ENCODE peak calls at places on chromosomes 16 and 17, in five cellular contexts. K, I, J, U and D are unnamed samples. For H3K27me3, the result is how much of the 10 kb centered on the place peaks cover.

GRCh38 chr16:48942996-48943395 is 333.0 kb upstream of the N4BP1 start:
- DNase-seq in K (no peak), I (no peak), J (no peak), U (no peak), D (no peak)

GRCh38 chr16:84550096-84550495 is 45.6 kb upstream of the MEAK7 start:
- DNase-seq in K (no peak), I (no peak), J (no peak), U (no peak), D (no peak)

GRCh38 chr17:72192409-72193192 is 71.8 kb downstream of the SOX9 start:
- DNase-seq in K (peak), I (peak), J (no peak), U (peak), D (no peak)

GRCh38 chr17:75722076-75722475 is 817 bp downstream of the ITGB4 start:
- DNase-seq in K (no peak), I (no peak), J (no peak), U (peak), D (no peak)

GRCh38 chr16:23125277-23125676 is 24.0 kb downstream of the USP31 start:
- DNase-seq in K (no peak), I (no peak), J (no peak), U (no peak), D (no peak)

GRCh38 chr17:75250009-75250471 is 11.4 kb downstream of the GGA3 start:
- DNase-seq in K (no peak), I (no peak), J (peak), U (no peak), D (no peak)

GRCh38 chr16:75042423-75043174 is 43.8 kb downstream of the ZNRF1 start:
- DNase-seq in K (no peak), I (no peak), J (no peak), U (no peak), D (no peak)

GRCh38 chr17:37492167-37492566 is 2.5 kb downstream of the DUSP14 start:
- DNase-seq in K (no peak), I (no peak), J (no peak), U (no peak), D (no peak)

GRCh38 chr17:77253611-77254051 is 112.9 kb downstream of the SEC14L1 start:
- DNase-seq in K (peak), I (no peak), J (no peak), U (no peak), D (peak)

GRCh38 chr16:46929378-46930332 is 43.8 kb downstream of the DNAJA2 start:
- DNase-seq in K (peak), I (peak), J (peak), U (peak), D (peak)

GRCh38 chr16:73067671-73068545 is 20.0 kb upstream of the ZFHX3 start:
- DNase-seq in K (no peak), I (no peak), J (no peak), U (no peak), D (no peak)

GRCh38 chr16:84156342-84156784 is 11.3 kb downstream of the DNAAF1 start:
- DNase-seq in K (no peak), I (no peak), J (no peak), U (no peak), D (no peak)

GRCh38 chr16:4698321-4699029 is 5.1 kb downstream of the NUDT16L1 start:
- DNase-seq in K (no peak), I (no peak), J (no peak), U (peak), D (no peak)

GRCh38 chr17:75849304-75849695 is 5.1 kb upstream of the UNC13D start:
- DNase-seq in K (no peak), I (no peak), J (no peak), U (no peak), D (no peak)

GRCh38 chr17:75501378-75502071 is 13.8 kb downstream of the CASKIN2 start:
- DNase-seq in K (no peak), I (peak), J (no peak), U (peak), D (no peak)

GRCh38 chr17:83083368-83084201 is 4.2 kb downstream of the METRNL start:
- DNase-seq in K (no peak), I (no peak), J (peak), U (peak), D (peak)

GRCh38 chr17:45296003-45296832 is 20.6 kb downstream of the MAP3K14 start:
- DNase-seq in K (no peak), I (no peak), J (no peak), U (peak), D (no peak)

GRCh38 chr17:60089097-60089844 is 10.6 kb upstream of the HEATR6 start:
- DNase-seq in K (no peak), I (no peak), J (no peak), U (no peak), D (no peak)

GRCh38 chr17:41620583-41621434 is 3.6 kb downstream of the KRT17 start:
- DNase-seq in K (no peak), I (no peak), J (no peak), U (no peak), D (peak)
- H3K27ac ChIP-seq in K (no peak), I (no peak), J (no peak), U (no peak), D (no peak)

GRCh38 chr17:50062323-50063243 is 6.7 kb downstream of the ITGA3 start:
- DNase-seq in K (peak), I (peak), J (no peak), U (peak), D (peak)

GRCh38 chr17:50063516-50064252 is 7.8 kb downstream of the ITGA3 start:
- DNase-seq in K (no peak), I (no peak), J (no peak), U (no peak), D (peak)

GRCh38 chr17:50059759-50060273 is 3.9 kb downstream of the ITGA3 start:
- DNase-seq in K (no peak), I (no peak), J (no peak), U (no peak), D (peak)

GRCh38 chr17:50059256-50059655 is 3.3 kb downstream of the ITGA3 start:
- DNase-seq in K (no peak), I (no peak), J (no peak), U (no peak), D (no peak)

GRCh38 chr17:50060951-50061712 is 5.2 kb downstream of the ITGA3 start:
- DNase-seq in K (peak), I (peak), J (no peak), U (peak), D (peak)
- H3K4me3 ChIP-seq in K (no peak), I (no peak), J (no peak), U (no peak), D (no peak)

DNA sequence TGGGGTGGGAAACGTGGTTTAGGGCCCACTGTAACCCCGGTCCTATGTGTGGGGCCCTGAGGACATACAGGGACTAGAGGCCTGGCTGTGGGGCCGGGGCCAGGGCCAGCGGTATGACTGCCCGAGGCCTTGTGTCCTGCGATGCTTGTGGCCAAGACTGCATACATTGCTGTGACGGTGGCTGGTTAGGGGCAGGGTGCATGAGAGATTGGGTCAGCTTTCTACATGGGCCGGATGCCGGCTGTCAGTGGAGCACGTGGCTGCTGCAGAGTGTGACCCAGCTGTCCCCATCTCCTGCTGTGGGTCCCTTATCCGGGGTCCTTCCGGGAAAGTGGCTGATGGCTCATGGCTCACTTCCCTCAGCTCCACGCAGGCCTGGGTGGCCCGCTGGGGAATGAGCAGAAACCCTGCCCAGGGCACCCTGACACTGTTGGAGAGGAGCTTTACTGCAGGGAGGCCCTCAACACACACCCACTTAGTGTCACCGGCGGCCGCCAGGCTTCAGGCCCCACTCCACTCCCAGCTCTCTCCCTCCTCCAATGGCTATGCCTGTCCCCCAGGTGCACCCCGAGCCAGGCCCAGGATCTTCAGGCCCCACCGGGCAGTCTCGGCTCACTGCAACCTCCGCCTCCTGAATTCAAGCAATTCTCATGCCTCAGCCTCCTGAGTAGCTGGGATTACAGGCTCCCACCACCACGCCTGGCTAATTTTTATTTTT is 775 bp upstream of the RGS11 start:
- DNase-seq in K (no peak), I (no peak), J (no peak), U (no peak), D (no peak)
- H3K27me3 ChIP-seq in K (under half), I (under half), J (under half), U (under half), D (half or more)

DNA sequence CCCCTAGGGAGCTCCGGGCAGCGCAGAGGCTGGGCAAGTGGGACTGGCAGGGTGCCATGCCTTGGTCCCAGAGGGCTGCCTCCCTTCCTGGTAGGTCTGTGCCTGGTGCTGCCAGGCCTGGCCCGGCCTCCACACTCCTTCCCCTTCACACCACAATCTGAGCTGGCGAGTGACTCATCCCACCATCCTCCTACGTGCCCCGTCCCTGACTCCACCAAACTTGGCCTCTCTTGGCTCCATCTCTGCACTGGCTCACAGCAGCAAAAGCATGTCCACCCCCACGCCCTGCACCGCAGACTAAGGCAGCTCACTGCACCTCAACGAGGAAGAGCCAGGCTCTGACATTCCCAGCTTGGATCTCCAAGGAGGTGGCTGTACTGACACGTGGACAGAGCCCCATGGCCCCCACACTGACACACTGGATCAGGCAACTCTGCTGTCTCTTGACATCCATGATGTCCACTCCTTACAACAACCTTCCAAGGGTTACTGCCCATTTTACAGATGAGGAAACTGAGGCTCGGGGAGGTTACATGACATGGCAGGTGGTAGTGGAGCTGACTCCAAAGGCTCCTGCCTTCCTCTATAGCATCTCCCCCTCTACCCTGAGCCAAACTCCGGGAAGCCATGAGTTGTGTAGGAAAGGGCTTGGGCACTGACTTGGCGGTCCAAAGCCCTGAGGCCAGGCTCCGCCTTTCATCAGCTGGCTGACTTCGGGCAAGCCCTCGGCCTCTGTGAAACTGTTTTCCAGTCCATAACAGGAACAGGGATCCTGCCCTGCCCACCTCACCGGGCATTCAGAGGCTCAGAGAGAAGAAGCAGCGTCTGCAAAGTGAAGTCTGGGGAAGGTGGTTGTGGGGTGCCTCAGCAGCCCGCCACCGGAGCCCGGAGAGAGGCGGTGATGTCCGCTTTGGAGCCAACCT is 20.1 kb upstream of the KRT19 start:
- DNase-seq in K (peak), I (peak), J (no peak), U (peak), D (peak)
- H3K27ac ChIP-seq in K (no peak), I (peak), J (no peak), U (no peak), D (peak)

GRCh38 chr17:1029912-1030656 is 33.2 kb downstream of the TIMM22 start:
- DNase-seq in K (no peak), I (no peak), J (no peak), U (no peak), D (no peak)
- H3K4me3 ChIP-seq in K (no peak), I (no peak), J (no peak), U (no peak), D (no peak)

DNA sequence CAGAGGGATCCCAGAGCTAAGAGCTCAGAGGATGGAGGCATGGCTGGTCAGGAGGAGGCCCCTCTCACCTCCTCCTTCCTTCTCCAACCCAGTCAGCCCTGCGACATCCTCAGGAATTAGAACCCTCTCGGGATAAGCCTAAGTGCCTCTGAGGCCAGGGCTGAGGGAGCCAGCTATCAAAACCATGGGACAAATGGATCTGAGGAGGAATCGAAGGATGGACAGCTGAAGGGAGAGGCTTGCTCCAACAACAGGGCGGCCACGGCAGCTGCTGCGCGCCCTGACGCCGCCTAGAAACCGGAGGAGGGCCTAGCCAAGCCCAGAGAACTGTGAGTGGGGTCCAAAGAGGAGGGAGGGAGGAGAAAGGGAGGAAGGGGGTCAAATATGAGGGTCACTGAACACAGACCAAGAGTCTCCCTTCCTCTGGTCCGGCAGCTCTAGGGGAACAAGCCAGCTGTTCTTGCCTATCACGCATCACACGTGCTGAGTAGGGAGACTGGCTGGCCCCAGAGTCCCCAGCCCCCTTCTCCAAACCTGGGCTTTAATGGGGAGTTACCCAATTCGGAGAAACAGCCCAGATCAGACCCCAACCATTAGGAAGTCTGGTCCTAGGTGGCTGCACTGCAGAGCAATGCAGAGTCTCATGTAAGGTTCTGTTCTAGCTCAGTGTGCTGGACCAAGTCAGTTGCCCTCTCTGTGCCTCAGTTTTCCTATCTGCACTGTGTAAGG is 5.9 kb upstream of the HOXB13 start:
- DNase-seq in K (no peak), I (no peak), J (no peak), U (no peak), D (no peak)
- H3K27me3 ChIP-seq in K (under half), I (under half), J (half or more), U (under half), D (half or more)

DNA sequence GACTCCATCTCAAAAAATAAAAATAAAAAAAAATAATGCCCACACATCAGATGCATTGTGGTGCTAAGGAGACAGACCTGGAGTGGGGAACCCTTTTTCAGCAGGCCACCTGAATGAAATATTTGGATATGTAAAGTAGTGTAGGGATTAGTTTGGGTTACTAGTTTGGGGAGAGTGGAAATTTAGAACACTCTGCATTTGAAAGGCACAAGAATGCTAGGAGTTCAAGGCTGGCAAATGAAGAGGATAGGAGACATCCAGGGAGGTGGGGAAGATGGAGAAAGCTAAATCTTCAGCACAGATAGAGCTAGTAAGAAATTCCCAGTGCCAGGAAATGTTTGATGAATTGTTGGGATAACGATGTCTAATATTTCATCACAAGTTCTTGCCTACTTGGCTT is 298.3 kb upstream of the ERCC4 start:
- DNase-seq in K (no peak), I (no peak), J (no peak), U (no peak), D (no peak)
- H3K27ac ChIP-seq in K (no peak), I (no peak), J (no peak), U (no peak), D (no peak)

GRCh38 chr17:8192070-8192815 is 2.3 kb upstream of the BORCS6 start:
- DNase-seq in K (peak), I (peak), J (no peak), U (peak), D (peak)
- H3K4me3 ChIP-seq in K (no peak), I (no peak), J (peak), U (peak), D (no peak)

GRCh38 chr17:57749701-57750100 is 4.6 kb upstream of the CCDC182 start:
- DNase-seq in K (no peak), I (no peak), J (no peak), U (no peak), D (no peak)
- H3K27me3 ChIP-seq in K (under half), I (under half), J (under half), U (under half), D (under half)